ENCODE peak calls at places on chromosome 12, in nine cellular contexts. N is fibroblast of lung; G is GM06990; Y is left ventricle myocardium inferior; S is T-helper 17 cell; Z is EL; I is CD8-positive, alpha-beta T cell; H is NCI-H2081; E is NCI-H460. Q is an unnamed sample.

GRCh38 chr12:107144990-107145389 is 51.6 kb upstream of the CRY1 start:
- DNase-seq in N (no peak), G (no peak), Y (no peak), S (no peak), Z (peak), I (no peak), H (no peak), E (no peak), Q (no peak)

GRCh38 chr12:116376354-116377193 is 99.1 kb upstream of the MED13L start:
- DNase-seq in N (peak), G (no peak), Y (no peak), S (no peak), Z (peak), I (no peak), H (peak), E (no peak), Q (peak)

GRCh38 chr12:132439333-132439904 is 50.5 kb upstream of the FBRSL1 start:
- DNase-seq in N (no peak), G (no peak), Y (no peak), S (no peak), Z (no peak), I (no peak), H (no peak), E (no peak), Q (no peak)

GRCh38 chr12:76537923-76538322 is 21.6 kb downstream of the OSBPL8 start:
- DNase-seq in N (no peak), G (no peak), Y (no peak), S (no peak), Z (no peak), I (no peak), H (no peak), E (no peak), Q (no peak)

GRCh38 chr12:132218915-132219314 is 74.7 kb downstream of the NOC4L start:
- DNase-seq in N (no peak), G (no peak), Y (no peak), S (peak), Z (no peak), I (peak), H (peak), E (peak), Q (peak)

GRCh38 chr12:6374028-6374780 is 1.2 kb downstream of the SCNN1A start:
- DNase-seq in N (no peak), G (no peak), Y (no peak), S (no peak), Z (no peak), I (no peak), H (no peak), E (no peak), Q (no peak)

GRCh38 chr12:107759410-107759809 is 1.5 kb downstream of the PRDM4 start:
- DNase-seq in N (peak), G (no peak), Y (no peak), S (no peak), Z (peak), I (no peak), H (peak), E (peak), Q (peak)

GRCh38 chr12:70176290-70176689 is 66.9 kb upstream of the CNOT2 start:
- DNase-seq in N (no peak), G (no peak), Y (no peak), S (no peak), Z (no peak), I (no peak), H (no peak), E (no peak), Q (no peak)

GRCh38 chr12:107131832-107132616 is 38.7 kb upstream of the CRY1 start:
- DNase-seq in N (peak), G (no peak), Y (no peak), S (no peak), Z (peak), I (no peak), H (peak), E (peak), Q (peak)

GRCh38 chr12:121366063-121366459 is 13.8 kb upstream of the ANAPC5 start:
- DNase-seq in N (no peak), G (no peak), Y (no peak), S (no peak), Z (no peak), I (no peak), H (no peak), E (no peak), Q (no peak)

GRCh38 chr12:885701-886100 is 63.8 kb downstream of the RAD52 start:
- DNase-seq in N (no peak), G (no peak), Y (no peak), S (no peak), Z (no peak), I (no peak), H (no peak), E (no peak), Q (no peak)

GRCh38 chr12:81095470-81096232 is 17.8 kb downstream of the ACSS3 start:
- DNase-seq in N (peak), G (no peak), Y (no peak), S (no peak), Z (peak), I (no peak), H (no peak), E (no peak), Q (peak)

GRCh38 chr12:75481774-75482173 is 1.2 kb downstream of the GLIPR1 start:
- DNase-seq in N (peak), G (no peak), Y (no peak), S (no peak), Z (peak), I (no peak), H (no peak), E (no peak), Q (peak)

GRCh38 chr12:132343294-132343972 is 14.0 kb upstream of the GALNT9 start:
- DNase-seq in N (no peak), G (no peak), Y (no peak), S (no peak), Z (no peak), I (no peak), H (no peak), E (no peak), Q (no peak)

GRCh38 chr12:120639771-120640721 is at the start of gene CABP1:
- DNase-seq in N (no peak), G (peak), Y (no peak), S (peak), Z (peak), I (peak), H (peak), E (no peak), Q (no peak)

GRCh38 chr12:114685320-114685781 is 1.4 kb upstream of the TBX3 start:
- DNase-seq in N (no peak), G (no peak), Y (no peak), S (no peak), Z (peak), I (no peak), H (no peak), E (no peak), Q (no peak)

GRCh38 chr12:13961983-13962382 is 19.4 kb downstream of the GRIN2B start:
- DNase-seq in N (no peak), G (no peak), Y (no peak), S (no peak), Z (no peak), I (no peak), H (no peak), E (no peak), Q (no peak)

GRCh38 chr12:2624543-2625266 is 170.1 kb upstream of the FKBP4 start:
- DNase-seq in N (peak), G (no peak), Y (no peak), S (no peak), Z (peak), I (no peak), H (no peak), E (peak), Q (peak)

GRCh38 chr12:113086249-113087164 is 30.0 kb downstream of the DTX1 start:
- DNase-seq in N (no peak), G (peak), Y (no peak), S (no peak), Z (no peak), I (peak), H (no peak), E (no peak), Q (peak)

GRCh38 chr12:53201639-53202038 is 5.4 kb downstream of the ITGB7 start:
- DNase-seq in N (no peak), G (no peak), Y (no peak), S (no peak), Z (no peak), I (no peak), H (no peak), E (no peak), Q (no peak)

GRCh38 chr12:27771470-27772327 is 8.3 kb upstream of the KLHL42 start:
- DNase-seq in N (no peak), G (no peak), Y (no peak), S (no peak), Z (no peak), I (no peak), H (no peak), E (no peak), Q (no peak)

GRCh38 chr12:19110541-19110940 is 19.0 kb upstream of the PLEKHA5 start:
- DNase-seq in N (no peak), G (no peak), Y (no peak), S (no peak), Z (no peak), I (no peak), H (no peak), E (no peak), Q (no peak)

GRCh38 chr12:2301531-2302461 is 249.0 kb downstream of the CACNA1C start:
- DNase-seq in N (peak), G (no peak), Y (peak), S (no peak), Z (peak), I (no peak), H (no peak), E (no peak), Q (peak)